ENCODE peak calls at places on chromosomes 11 and 22, in five cellular contexts. R, S, F, H and W are unnamed samples.

GRCh38 chr11:70757241-70757640 is 358.9 kb downstream of the CTTN start:
- DNase-seq in R (no peak), S (no peak), F (no peak), H (no peak), W (no peak)

GRCh38 chr11:112795142-112795815 is 165.9 kb upstream of the NCAM1 start:
- DNase-seq in S (peak), F (peak), R (peak), H (peak), W (peak)

GRCh38 chr11:92769125-92769524 is 200.3 kb upstream of the MTNR1B start:
- DNase-seq in H (no peak), F (no peak), R (no peak), S (no peak), W (no peak)

GRCh38 chr11:69554849-69555248 is 73.4 kb downstream of the LINC01488 start:
- DNase-seq in S (no peak), F (no peak), H (no peak), R (no peak), W (no peak)

GRCh38 chr11:128741928-128742327 is 48.1 kb downstream of the FLI1 start:
- DNase-seq in S (no peak), H (no peak), F (no peak), R (no peak), W (no peak)

GRCh38 chr11:43497144-43497543 is 138.4 kb downstream of the TTC17 start:
- DNase-seq in H (no peak), S (no peak), F (no peak), R (no peak), W (no peak)

GRCh38 chr11:119618208-119618909 is 110.6 kb downstream of the NECTIN1 start:
- DNase-seq in F (no peak), S (no peak), H (no peak), R (no peak), W (peak)

GRCh38 chr11:132992838-132993680 is 539.2 kb downstream of the OPCML start:
- DNase-seq in R (no peak), S (peak), H (no peak), F (peak), W (no peak)

GRCh38 chr11:29120329-29120695 is 896.5 kb downstream of the KCNA4 start:
- DNase-seq in R (no peak), F (no peak), S (no peak), H (no peak), W (no peak)

GRCh38 chr11:29125621-29126020 is 891.2 kb downstream of the KCNA4 start:
- DNase-seq in S (no peak), H (no peak), R (no peak), F (no peak), W (no peak)

GRCh38 chr11:29119116-29119515 is 897.7 kb downstream of the KCNA4 start:
- DNase-seq in R (no peak), S (no peak), H (no peak), F (peak), W (no peak)

GRCh38 chr11:29124436-29124835 is 892.4 kb downstream of the KCNA4 start:
- DNase-seq in S (no peak), F (no peak), R (no peak), H (no peak), W (no peak)

DNA sequence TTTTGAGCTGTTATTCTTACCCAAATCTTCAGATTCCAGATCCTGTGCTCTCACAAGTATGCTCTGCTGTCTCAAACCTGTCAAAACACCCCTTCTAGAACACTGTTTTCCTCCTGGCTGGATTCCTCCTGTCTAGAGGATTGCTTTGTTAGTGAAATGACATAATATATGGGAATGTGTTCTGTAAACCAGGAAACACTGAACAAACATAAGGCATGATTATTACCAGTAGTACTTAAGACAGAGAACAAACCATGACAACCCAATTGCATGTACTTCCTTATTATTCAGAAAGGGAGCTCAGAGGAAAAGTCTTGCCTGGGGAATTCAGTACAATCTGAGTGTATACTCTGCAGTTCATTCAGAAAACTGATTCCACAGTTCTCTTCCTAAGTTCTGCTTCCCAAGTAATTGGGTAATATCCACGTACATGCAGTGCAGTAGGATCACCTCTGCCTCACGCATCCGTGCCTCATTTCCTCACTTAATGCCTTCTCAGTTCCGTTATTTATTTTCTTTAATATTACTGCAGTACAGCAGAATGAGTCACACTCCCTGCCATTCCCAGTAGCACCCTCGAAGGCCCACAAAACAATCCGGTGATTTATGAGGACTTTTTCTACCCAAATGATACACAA is 897.0 kb downstream of the KCNA4 start:
- DNase-seq in S (no peak), R (no peak), H (peak), F (peak), W (no peak)
- TF ChIP-seq CTCF in S (no peak), R (no peak), H (no peak), F (no peak), W (no peak)

GRCh38 chr11:8913961-8914660 is 3.1 kb downstream of the AKIP1 start:
- DNase-seq in R (peak), F (peak), S (peak), H (peak), W (peak)
- H3K4me3 ChIP-seq in R (no peak), F (peak), S (peak), H (peak), W (no peak)

GRCh38 chr11:46537121-46537520 is 56.7 kb downstream of the AMBRA1 start:
- DNase-seq in R (no peak), H (no peak), F (no peak), S (no peak), W (no peak)
- TF ChIP-seq CTCF in R (no peak), H (peak), F (peak), S (peak), W (no peak)

GRCh38 chr22:41381329-41382097 is at the start of gene TEF:
- DNase-seq in R (peak), S (peak), F (peak), H (peak), W (peak)
- H3K4me3 ChIP-seq in R (peak), S (peak), F (peak), H (peak), W (peak)

DNA sequence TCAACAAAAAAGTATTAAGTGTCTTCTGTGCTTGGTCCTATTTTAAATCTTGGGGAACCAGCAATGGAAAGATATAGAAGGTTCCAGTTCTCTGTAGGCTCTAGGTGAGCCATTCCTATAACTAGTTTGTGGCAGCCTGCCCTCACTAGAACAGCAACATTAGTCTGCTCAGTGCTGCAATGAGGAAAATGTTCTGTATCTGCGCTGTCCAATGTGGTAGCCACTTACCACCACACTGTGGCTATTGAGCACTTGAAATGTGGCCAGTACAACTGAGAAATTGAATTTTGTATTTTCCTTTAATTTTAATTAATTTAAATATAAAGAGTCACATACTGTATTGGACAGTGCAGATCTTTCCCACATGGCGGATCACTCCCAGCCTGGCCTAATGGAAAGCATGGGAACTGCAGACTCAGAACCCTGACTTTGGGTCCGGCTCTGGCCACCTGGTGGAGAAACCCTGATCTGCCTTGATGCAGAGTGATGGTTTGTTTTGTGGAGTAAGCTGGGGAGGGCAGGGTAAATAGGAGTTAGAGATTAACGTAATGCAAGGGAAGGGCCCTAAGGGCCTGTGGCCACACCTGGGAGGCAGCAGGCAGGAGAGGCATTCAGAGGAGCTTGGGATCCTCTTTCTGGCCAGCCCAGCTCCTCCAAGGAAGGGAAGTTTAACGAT is 101.0 kb downstream of the ME3 start:
- DNase-seq in F (no peak), R (no peak), H (no peak), S (peak), W (peak)
- TF ChIP-seq CTCF in F (peak), R (peak), H (peak), S (peak), W (peak)

GRCh38 chr22:39997939-39998726 is 3.4 kb downstream of the FAM83F start:
- DNase-seq in S (peak), R (peak), F (no peak), H (peak), W (peak)
- H3K4me3 ChIP-seq in S (no peak), R (no peak), F (no peak), H (peak), W (no peak)

GRCh38 chr11:72534859-72535547 is 100.7 kb upstream of the CLPB start:
- DNase-seq in S (peak), F (no peak), H (no peak), R (no peak), W (no peak)
- TF ChIP-seq CTCF in S (no peak), F (peak), H (no peak), R (no peak), W (no peak)